ENCODE peak calls at places on chromosomes 16 and 17, in nine cellular contexts. E is non-pigmented ciliary epithelial cell; U is B cell; A is M059J; Q is GM23248; B is stimulated activated CD4-positive, alpha-beta T cell treated with anti-CD3 and anti-CD28 coated beads, Interleukin-15, amount 100 ng/mL, for 24 hours; D is dorsolateral prefrontal cortex; O is substantia nigra; F is NCI-H1092. J is an unnamed sample.

GRCh38 chr17:8867361-8867981 is at the start of gene PIK3R6:
- DNase-seq in E (no peak), U (no peak), A (no peak), Q (no peak), B (no peak), D (no peak), O (no peak), F (no peak), J (no peak)

GRCh38 chr16:50303041-50303604 is 36.8 kb downstream of the ADCY7 start:
- DNase-seq in E (no peak), U (no peak), A (peak; percentile 80), Q (no peak), B (no peak), D (peak; percentile 16), O (no peak), F (no peak), J (no peak)

GRCh38 chr16:84299734-84300440 is 5.2 kb downstream of the WFDC1 start:
- DNase-seq in E (no peak), U (no peak), A (no peak), Q (no peak), B (no peak), D (no peak), O (no peak), F (no peak), J (no peak)

GRCh38 chr17:16584273-16584995 is 15.4 kb upstream of the ZNF287 start:
- DNase-seq in E (peak; percentile 51), U (peak; percentile 85), A (peak; percentile 85), Q (peak; percentile 96), B (peak; percentile 96), D (peak; percentile 96), O (peak; percentile 95), F (peak; percentile 81), J (no peak)

GRCh38 chr16:51198349-51198748 is 47.3 kb upstream of the SALL1 start:
- DNase-seq in E (no peak), U (no peak), A (no peak), Q (no peak), B (no peak), D (no peak), O (no peak), F (no peak), J (no peak)

GRCh38 chr17:59046192-59046591 is 60.5 kb downstream of the TRIM37 start:
- DNase-seq in E (no peak), U (no peak), A (no peak), Q (no peak), B (no peak), D (no peak), O (no peak), F (no peak), J (no peak)

GRCh38 chr17:5492970-5493369 is 6.6 kb downstream of the MIS12 start:
- DNase-seq in E (no peak), U (no peak), A (no peak), Q (no peak), B (no peak), D (no peak), O (no peak), F (no peak), J (no peak)

GRCh38 chr16:72372082-72372615 is 200.2 kb upstream of the PMFBP1 start:
- DNase-seq in E (no peak), U (no peak), A (no peak), Q (no peak), B (no peak), D (no peak), O (no peak), F (no peak), J (no peak)

GRCh38 chr17:39671651-39672521 is 3.6 kb downstream of the PNMT start:
- DNase-seq in E (no peak), U (peak; percentile 39), A (peak; percentile 42), Q (peak; percentile 57), B (peak; percentile 27), D (no peak), O (peak; percentile 34), F (peak; percentile 14), J (no peak)

J was measured in NCI-H1105 treated with DMSO at 0.1 percent for 48 hours.